ENCODE peak calls at places on chromosome 19, in six cellular contexts. U is uterus; N is tibial artery; D is thoracic aorta; V is CD8-positive, alpha-beta T cell; F is pancreas. P is an unnamed sample.

GRCh38 chr19:35155441-35155840 is 906 bp downstream of the FXYD5 start:
- DNase-seq in U (no peak), N (no peak), D (no peak), V (no peak), F (no peak), P (no peak)

GRCh38 chr19:18726846-18727245 is 43.4 kb downstream of the CRTC1 start:
- DNase-seq in U (no peak), N (no peak), D (no peak), V (no peak), F (no peak), P (no peak)

GRCh38 chr19:28710278-28710677 is 502.7 kb downstream of the UQCRFS1 start:
- DNase-seq in U (no peak), N (no peak), D (no peak), V (no peak), F (no peak), P (peak)

GRCh38 chr19:1172353-1173159 is 1.5 kb downstream of the SBNO2 start:
- DNase-seq in U (peak), N (peak), D (no peak), V (peak), F (peak), P (peak)

GRCh38 chr19:29285878-29286277 is 72.9 kb upstream of the UQCRFS1 start:
- DNase-seq in U (peak), N (peak), D (no peak), V (no peak), F (no peak), P (no peak)

GRCh38 chr19:31354919-31355318 is 5.7 kb upstream of the TSHZ3 start:
- DNase-seq in U (no peak), N (no peak), D (no peak), V (no peak), F (no peak), P (no peak)

GRCh38 chr19:35388277-35389054 is 17.6 kb downstream of the GPR42 start:
- DNase-seq in U (no peak), N (no peak), D (no peak), V (no peak), F (no peak), P (no peak)

GRCh38 chr19:4802711-4803110 is 11.2 kb downstream of the FEM1A start:
- DNase-seq in U (no peak), N (no peak), D (no peak), V (no peak), F (no peak), P (no peak)

GRCh38 chr19:29974701-29975100 is 32.7 kb downstream of the URI1 start:
- DNase-seq in U (no peak), N (no peak), D (no peak), V (no peak), F (no peak), P (no peak)

GRCh38 chr19:16649734-16650133 is 10.2 kb downstream of the SMIM7 start:
- DNase-seq in U (no peak), N (no peak), D (no peak), V (no peak), F (no peak), P (no peak)

GRCh38 chr19:53424968-53425597 is 6.7 kb upstream of the ZNF761 start:
- DNase-seq in U (peak), N (peak), D (peak), V (peak), F (peak), P (no peak)

GRCh38 chr19:14509382-14509781 is 8.8 kb downstream of the DNAJB1 start:
- DNase-seq in U (no peak), N (no peak), D (no peak), V (no peak), F (no peak), P (no peak)

GRCh38 chr19:13277104-13277809 is 127.0 kb downstream of the IER2 start:
- DNase-seq in U (peak), N (no peak), D (no peak), V (peak), F (peak), P (peak)

GRCh38 chr19:18601875-18602274 is 4.7 kb downstream of the CRLF1 start:
- DNase-seq in U (no peak), N (no peak), D (no peak), V (no peak), F (no peak), P (no peak)

GRCh38 chr19:18613589-18614234 is 1.0 kb downstream of the TMEM59L start:
- DNase-seq in U (no peak), N (no peak), D (no peak), V (no peak), F (no peak), P (no peak)

GRCh38 chr19:17487240-17488121 is 17.2 kb downstream of the SLC27A1 start:
- DNase-seq in U (no peak), N (no peak), D (no peak), V (no peak), F (no peak), P (no peak)

GRCh38 chr19:3612330-3612729 is 5.7 kb upstream of the TBXA2R start:
- DNase-seq in U (no peak), N (no peak), D (no peak), V (no peak), F (no peak), P (no peak)

GRCh38 chr19:35644987-35645679 is 3.0 kb upstream of the COX6B1 start:
- DNase-seq in U (peak), N (peak), D (peak), V (peak), F (peak), P (peak)

GRCh38 chr19:54158812-54159351 is 639 bp downstream of the LENG1 start:
- DNase-seq in U (no peak), N (no peak), D (no peak), V (peak), F (no peak), P (no peak)

GRCh38 chr19:47471733-47472457 is at the start of gene SLC8A2:
- DNase-seq in U (peak), N (peak), D (peak), V (peak), F (peak), P (peak)

GRCh38 chr19:14459703-14460102 is 15.5 kb downstream of the PTGER1 start:
- DNase-seq in U (no peak), N (no peak), D (no peak), V (peak), F (no peak), P (no peak)

GRCh38 chr19:4636151-4636717 is 3.1 kb upstream of the TNFAIP8L1 start:
- DNase-seq in U (peak), N (no peak), D (no peak), V (peak), F (peak), P (peak)

GRCh38 chr19:16066611-16067104 is 9.6 kb upstream of the TPM4 start:
- DNase-seq in U (no peak), N (peak), D (no peak), V (peak), F (no peak), P (peak)

GRCh38 chr19:42028304-42029216 is 34.5 kb upstream of the ATP1A3 start:
- DNase-seq in U (no peak), N (no peak), D (no peak), V (no peak), F (no peak), P (peak)

GRCh38 chr19:11273989-11274388 is 11.7 kb upstream of the DOCK6 start:
- DNase-seq in U (no peak), N (no peak), D (no peak), V (no peak), F (no peak), P (no peak)

GRCh38 chr19:46975918-46976782 is 43.5 kb upstream of the NPAS1 start:
- DNase-seq in U (peak), N (peak), D (peak), V (no peak), F (peak), P (peak)

GRCh38 chr19:16470911-16471811 is 609 bp downstream of the EPS15L1 start:
- DNase-seq in U (no peak), N (no peak), D (no peak), V (no peak), F (peak), P (no peak)

GRCh38 chr19:10286803-10287737 is at the start of gene ICAM4:
- DNase-seq in U (peak), N (no peak), D (no peak), V (no peak), F (no peak), P (no peak)

GRCh38 chr19:2235026-2235395 is 1.1 kb downstream of the PLEKHJ1 start:
- DNase-seq in U (no peak), N (no peak), D (no peak), V (no peak), F (no peak), P (no peak)

GRCh38 chr19:16897572-16898056 is 8.8 kb downstream of the F2RL3 start:
- DNase-seq in U (no peak), N (peak), D (no peak), V (no peak), F (no peak), P (peak)

GRCh38 chr19:35752746-35753350 is 4.0 kb downstream of the HSPB6 start:
- DNase-seq in U (no peak), N (no peak), D (no peak), V (peak), F (no peak), P (no peak)

GRCh38 chr19:37470216-37470615 is 1.1 kb downstream of the ZNF570 start:
- DNase-seq in U (no peak), N (no peak), D (no peak), V (no peak), F (no peak), P (no peak)

GRCh38 chr19:10797541-10798256 is 38.3 kb downstream of the TMED1 start:
- DNase-seq in U (no peak), N (no peak), D (no peak), V (peak), F (no peak), P (no peak)

GRCh38 chr19:43468354-43469159 is 3.1 kb upstream of the LYPD3 start:
- DNase-seq in U (no peak), N (no peak), D (no peak), V (peak), F (no peak), P (no peak)

GRCh38 chr19:15979293-15979692 is 30.5 kb downstream of the OR10H4 start:
- DNase-seq in U (no peak), N (no peak), D (no peak), V (no peak), F (no peak), P (no peak)

GRCh38 chr19:39969681-39970423 is 1.1 kb upstream of the PSMC4 start:
- DNase-seq in U (no peak), N (no peak), D (no peak), V (no peak), F (no peak), P (no peak)

GRCh38 chr19:12774588-12775555 is at the start of gene HOOK2:
- DNase-seq in U (no peak), N (peak), D (no peak), V (peak), F (peak), P (peak)

GRCh38 chr19:49073514-49074378 is 1.2 kb upstream of the KCNA7 start:
- DNase-seq in U (no peak), N (no peak), D (no peak), V (no peak), F (no peak), P (peak)
- TF ChIP-seq CTCF in U (no peak), N (no peak), D (no peak), V (no peak), F (no peak), P (peak)

DNA sequence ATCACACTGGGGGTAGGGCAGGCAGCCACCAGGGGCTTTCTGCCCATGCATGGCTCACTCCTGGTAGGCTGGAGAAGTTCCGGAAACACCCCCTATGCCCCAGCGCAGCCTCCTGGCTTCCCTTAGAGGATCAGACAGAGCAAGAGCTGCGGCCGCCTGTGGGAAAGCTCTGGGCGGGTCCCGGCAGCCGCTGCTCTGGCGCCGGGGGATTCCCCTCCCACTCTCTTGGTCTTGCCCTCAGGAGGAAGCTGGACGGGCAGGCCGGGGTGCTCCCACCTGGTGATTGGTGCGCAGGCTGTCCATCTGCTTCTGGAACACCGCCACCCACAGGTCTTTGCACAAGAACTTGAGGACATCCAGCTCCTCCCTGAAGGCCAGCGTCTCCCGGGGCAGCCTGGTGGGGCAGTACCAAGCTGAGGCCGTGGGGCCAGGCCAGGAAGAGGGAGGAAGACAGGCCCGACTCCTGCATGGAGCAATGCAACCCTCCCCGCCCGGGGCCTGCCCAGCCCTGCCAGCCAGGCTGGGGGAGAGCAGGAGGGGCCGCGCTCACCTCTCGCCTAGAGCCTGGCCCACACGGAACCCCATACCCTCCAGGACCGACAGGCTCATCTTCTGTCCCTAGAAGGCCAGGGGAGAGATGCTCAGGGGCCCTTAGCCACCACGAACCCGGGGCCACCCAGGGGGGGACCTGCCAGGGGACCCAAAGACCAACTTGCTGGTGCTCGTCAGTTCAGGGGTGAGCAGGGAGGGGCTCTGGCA is 4.0 kb upstream of the NKPD1 start:
- DNase-seq in U (no peak), N (no peak), D (no peak), V (peak), F (peak), P (peak)
- TF ChIP-seq CTCF in U (no peak), N (no peak), D (no peak), V (no peak), F (no peak), P (no peak)

DNA sequence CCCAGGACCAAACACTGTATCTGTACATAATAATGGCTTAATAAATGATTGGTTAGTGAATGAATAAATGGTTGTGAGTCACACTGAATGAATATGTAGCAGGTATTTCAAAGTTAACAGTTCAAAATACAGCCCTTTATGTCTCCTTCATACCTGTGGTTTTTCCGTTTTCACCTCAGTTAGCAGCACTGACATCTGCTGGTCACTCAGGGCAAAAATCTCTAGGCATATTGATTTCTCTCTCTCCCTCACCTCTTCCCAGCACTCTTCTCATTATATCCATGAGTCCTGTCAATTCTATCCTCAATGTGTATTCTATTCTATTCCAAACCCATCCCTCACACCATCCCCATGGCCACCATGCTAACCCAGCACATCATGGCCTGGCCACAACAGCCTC is 76.2 kb downstream of the PEG3 start:
- DNase-seq in U (no peak), N (no peak), D (no peak), V (no peak), F (no peak), P (no peak)
- TF ChIP-seq CTCF in U (no peak), N (no peak), D (no peak), V (no peak), F (no peak), P (no peak)

GRCh38 chr19:23996549-23996948 is 81.9 kb downstream of the ZNF726 start:
- DNase-seq in U (no peak), N (no peak), D (no peak), V (no peak), F (no peak), P (peak)
- TF ChIP-seq CTCF in U (no peak), N (no peak), D (no peak), V (peak), F (no peak), P (peak)

GRCh38 chr19:6778386-6778785 is 5.9 kb downstream of the VAV1 start:
- DNase-seq in U (no peak), N (no peak), D (no peak), V (no peak), F (no peak), P (no peak)
- TF ChIP-seq CTCF in U (no peak), N (no peak), D (no peak), V (no peak), F (no peak), P (no peak)

GRCh38 chr19:20245309-20245708 is 78.3 kb downstream of the ZNF486 start:
- DNase-seq in U (no peak), N (no peak), D (no peak), V (no peak), F (no peak), P (no peak)

GRCh38 chr19:20244356-20244755 is 77.3 kb downstream of the ZNF486 start:
- DNase-seq in U (no peak), N (no peak), D (no peak), V (no peak), F (no peak), P (no peak)

GRCh38 chr19:20250627-20251026 is 83.6 kb downstream of the ZNF486 start:
- DNase-seq in U (no peak), N (no peak), D (no peak), V (no peak), F (no peak), P (no peak)

GRCh38 chr19:20243629-20244028 is 76.6 kb downstream of the ZNF486 start:
- DNase-seq in U (no peak), N (no peak), D (no peak), V (no peak), F (no peak), P (no peak)

DNA sequence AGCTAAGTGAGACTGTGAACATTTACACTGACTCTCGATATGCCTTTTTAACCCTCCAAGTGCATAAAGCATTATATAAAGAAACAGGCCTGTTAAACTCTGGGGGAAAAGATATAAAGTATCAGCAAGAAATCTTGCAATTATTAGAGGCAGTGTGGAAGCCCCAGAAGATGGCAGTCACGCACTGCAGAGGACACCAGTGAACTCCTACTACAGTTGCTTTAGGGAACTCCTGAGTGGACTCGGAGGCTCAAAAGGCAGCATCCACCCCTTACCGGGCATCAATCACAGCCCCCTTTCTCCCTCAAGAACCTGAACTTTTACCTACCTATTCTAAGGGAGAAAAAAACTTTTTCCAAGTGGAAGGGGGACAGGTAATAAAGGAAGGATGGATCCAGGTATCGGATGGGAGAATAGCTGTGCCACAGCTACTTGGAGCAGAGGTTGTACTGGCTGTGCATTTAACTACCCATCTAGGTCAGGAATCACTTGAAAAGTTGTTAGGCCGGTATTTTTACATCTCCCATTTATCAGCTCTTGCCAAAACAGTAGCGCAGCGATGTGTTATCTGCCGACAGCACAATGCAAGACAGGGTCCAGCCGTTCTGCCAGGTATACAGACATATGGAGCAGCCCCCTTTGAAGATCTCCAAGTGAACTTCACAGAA is 80.1 kb downstream of the ZNF486 start:
- DNase-seq in U (peak), N (no peak), D (no peak), V (peak), F (peak), P (no peak)
- TF ChIP-seq CTCF in U (peak), N (peak), D (peak), V (peak), F (peak), P (no peak)

GRCh38 chr19:33175886-33176669 is 18.1 kb upstream of the LRP3 start:
- DNase-seq in U (no peak), N (no peak), D (no peak), V (peak), F (peak), P (peak)

GRCh38 chr19:33175156-33175782 is 18.9 kb upstream of the LRP3 start:
- DNase-seq in U (no peak), N (no peak), D (no peak), V (no peak), F (no peak), P (no peak)

GRCh38 chr19:33176670-33177416 is 17.3 kb upstream of the LRP3 start:
- DNase-seq in U (peak), N (peak), D (peak), V (peak), F (peak), P (peak)

GRCh38 chr19:33174186-33174585 is 19.9 kb upstream of the LRP3 start:
- DNase-seq in U (no peak), N (no peak), D (no peak), V (no peak), F (no peak), P (no peak)

DNA sequence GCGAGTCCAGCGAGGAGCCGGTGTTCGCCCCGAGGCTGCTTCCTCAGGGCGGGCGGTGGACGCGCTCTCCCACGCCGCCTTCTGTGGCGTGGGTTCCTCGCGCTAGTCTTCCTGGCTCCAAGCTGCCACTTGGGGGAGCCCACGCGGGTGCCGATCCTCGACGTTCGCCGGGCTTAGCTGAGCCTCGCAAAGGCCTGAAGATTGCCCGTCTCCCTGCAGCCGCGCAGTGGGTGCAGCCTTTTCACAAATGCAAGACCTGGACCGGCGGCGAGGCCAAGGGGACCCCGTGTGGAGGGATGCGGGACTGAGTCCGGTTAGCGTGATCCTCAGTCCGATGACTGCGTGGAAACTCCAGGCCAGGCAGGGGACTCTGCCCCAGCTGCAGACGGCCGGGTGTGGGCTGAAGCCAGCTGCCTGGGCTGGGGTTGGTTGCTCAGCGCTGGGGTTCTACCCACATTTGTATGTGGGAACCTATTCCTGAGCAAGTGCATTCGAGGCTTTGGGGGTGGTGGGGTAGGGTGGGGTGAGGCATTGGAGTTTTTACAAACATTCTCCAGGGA is 16.6 kb upstream of the LRP3 start:
- DNase-seq in U (no peak), N (no peak), D (peak), V (peak), F (no peak), P (peak)
- TF ChIP-seq CTCF in U (peak), N (peak), D (peak), V (peak), F (no peak), P (peak)

DNA sequence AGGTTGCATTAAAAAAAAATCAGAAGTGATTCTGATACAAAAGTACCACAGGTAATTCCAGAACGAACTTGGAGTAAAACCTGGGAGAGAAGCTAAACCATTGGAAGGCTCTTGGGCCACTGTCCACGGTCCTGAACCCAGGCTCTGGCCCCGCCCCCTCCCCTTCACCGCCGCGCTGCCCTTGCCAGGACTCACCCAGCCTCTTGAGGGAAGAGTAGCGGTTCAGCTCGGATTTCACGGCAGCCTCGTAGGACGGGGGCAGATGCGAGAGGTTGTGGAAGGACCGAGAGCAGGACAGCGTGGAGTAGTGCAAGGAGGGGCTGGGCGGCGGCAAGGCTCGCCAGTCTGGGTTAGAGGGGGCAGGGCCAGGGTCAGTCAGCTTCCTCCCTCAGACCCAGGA is 5.7 kb downstream of the SHISA7 start:
- DNase-seq in U (no peak), N (no peak), D (no peak), V (no peak), F (peak), P (peak)
- TF ChIP-seq CTCF in U (no peak), N (no peak), D (no peak), V (no peak), F (no peak), P (no peak)